ENCODE peak calls at places on chromosomes 11 and 22, in four cellular contexts. P is progenitor cell of endocrine pancreas, C is astrocyte of the spinal cord, U is osteocyte. X is an unnamed sample.

GRCh38 chr11:118636569-118637290 is 29.3 kb downstream of the PHLDB1 start:
- DNase-seq in P (no peak), C (no peak), U (no peak), X (no peak)

GRCh38 chr11:8928981-8929615 is 3.6 kb downstream of the C11orf16 start:
- DNase-seq in P (no peak), C (no peak), U (peak), X (no peak)

GRCh38 chr11:134783219-134783618 is 371.2 kb upstream of the B3GAT1 start:
- DNase-seq in P (no peak), C (no peak), U (no peak), X (no peak)

GRCh38 chr11:198236-198806 is 5.4 kb downstream of the SCGB1C1 start:
- DNase-seq in P (no peak), C (no peak), U (peak), X (no peak)

GRCh38 chr11:86106916-86107315 is 38.0 kb upstream of the PICALM start:
- DNase-seq in P (no peak), C (peak), U (no peak), X (no peak)

GRCh38 chr11:17221968-17222367 is 14.2 kb upstream of the PIK3C2A start:
- DNase-seq in P (no peak), C (peak), U (no peak), X (no peak)

GRCh38 chr11:109865558-109866186 is 227.5 kb upstream of the ZC3H12C start:
- DNase-seq in P (no peak), C (no peak), U (no peak), X (no peak)

GRCh38 chr11:48034926-48035876 is 54.8 kb downstream of the PTPRJ start:
- DNase-seq in P (no peak), C (no peak), U (no peak), X (no peak)

GRCh38 chr11:35619754-35620640 is 1.7 kb downstream of the FJX1 start:
- DNase-seq in P (peak), C (peak), U (peak), X (peak)

GRCh38 chr11:107482234-107482633 is 24.6 kb upstream of the CWF19L2 start:
- DNase-seq in P (no peak), C (no peak), U (no peak), X (no peak)

GRCh38 chr11:128759168-128759567 is 65.3 kb downstream of the FLI1 start:
- DNase-seq in P (no peak), C (no peak), U (no peak), X (no peak)

GRCh38 chr22:25475554-25476022 is 88.9 kb upstream of the GRK3 start:
- DNase-seq in P (no peak), C (peak), U (no peak), X (no peak)

GRCh38 chr11:118820412-118821357 is 29.7 kb upstream of the DDX6 start:
- DNase-seq in P (no peak), C (peak), U (no peak), X (no peak)

GRCh38 chr11:44110231-44110679 is 14.8 kb downstream of the EXT2 start:
- DNase-seq in P (peak), C (peak), U (no peak), X (peak)

GRCh38 chr11:60936467-60937143 is 12.3 kb downstream of the TMEM132A start:
- DNase-seq in P (no peak), C (no peak), U (no peak), X (no peak)

GRCh38 chr11:19954899-19955298 is 205.4 kb downstream of the DBX1 start:
- DNase-seq in P (no peak), C (no peak), U (no peak), X (no peak)

GRCh38 chr22:21690401-21690801 is 24.6 kb downstream of the PPIL2 start:
- DNase-seq in P (no peak), C (no peak), U (no peak), X (no peak)

GRCh38 chr11:86274503-86274902 is 27.5 kb upstream of the HIKESHI start:
- DNase-seq in P (no peak), C (no peak), U (no peak), X (no peak)

GRCh38 chr22:24417200-24417599 is 10.2 kb upstream of the ADORA2A start:
- DNase-seq in P (no peak), C (no peak), U (no peak), X (no peak)

GRCh38 chr22:41028841-41029240 is 63.6 kb upstream of the EP300 start:
- DNase-seq in P (no peak), C (peak), U (no peak), X (no peak)

GRCh38 chr11:119661226-119661625 is 67.8 kb downstream of the NECTIN1 start:
- DNase-seq in P (no peak), C (no peak), U (no peak), X (no peak)

GRCh38 chr11:101082813-101083212 is 46.8 kb downstream of the PGR start:
- DNase-seq in P (no peak), C (no peak), U (no peak), X (no peak)

GRCh38 chr11:87445002-87445401 is 407.3 kb downstream of the TMEM135 start:
- DNase-seq in P (no peak), C (peak), U (no peak), X (no peak)

GRCh38 chr22:48352086-48352911 is 1475.4 kb downstream of the BRD1 start:
- DNase-seq in P (no peak), C (no peak), U (no peak), X (no peak)

GRCh38 chr11:79417069-79417920 is 23.5 kb downstream of the TENM4 start:
- DNase-seq in P (no peak), C (no peak), U (no peak), X (no peak)

GRCh38 chr11:47369676-47370075 is 8.7 kb downstream of the SPI1 start:
- DNase-seq in P (no peak), C (no peak), U (no peak), X (no peak)

GRCh38 chr22:37843746-37844089 is 416 bp downstream of the ANKRD54 start:
- DNase-seq in P (peak), C (no peak), U (no peak), X (no peak)

GRCh38 chr11:128521697-128522062 is 65.7 kb downstream of the ETS1 start:
- DNase-seq in P (peak), C (peak), U (no peak), X (peak)

GRCh38 chr11:102534261-102534872 is 3.8 kb upstream of the MMP7 start:
- DNase-seq in P (no peak), C (no peak), U (no peak), X (no peak)
- TF ChIP-seq CTCF in P (no peak), C (peak), U (peak), X (no peak)

DNA sequence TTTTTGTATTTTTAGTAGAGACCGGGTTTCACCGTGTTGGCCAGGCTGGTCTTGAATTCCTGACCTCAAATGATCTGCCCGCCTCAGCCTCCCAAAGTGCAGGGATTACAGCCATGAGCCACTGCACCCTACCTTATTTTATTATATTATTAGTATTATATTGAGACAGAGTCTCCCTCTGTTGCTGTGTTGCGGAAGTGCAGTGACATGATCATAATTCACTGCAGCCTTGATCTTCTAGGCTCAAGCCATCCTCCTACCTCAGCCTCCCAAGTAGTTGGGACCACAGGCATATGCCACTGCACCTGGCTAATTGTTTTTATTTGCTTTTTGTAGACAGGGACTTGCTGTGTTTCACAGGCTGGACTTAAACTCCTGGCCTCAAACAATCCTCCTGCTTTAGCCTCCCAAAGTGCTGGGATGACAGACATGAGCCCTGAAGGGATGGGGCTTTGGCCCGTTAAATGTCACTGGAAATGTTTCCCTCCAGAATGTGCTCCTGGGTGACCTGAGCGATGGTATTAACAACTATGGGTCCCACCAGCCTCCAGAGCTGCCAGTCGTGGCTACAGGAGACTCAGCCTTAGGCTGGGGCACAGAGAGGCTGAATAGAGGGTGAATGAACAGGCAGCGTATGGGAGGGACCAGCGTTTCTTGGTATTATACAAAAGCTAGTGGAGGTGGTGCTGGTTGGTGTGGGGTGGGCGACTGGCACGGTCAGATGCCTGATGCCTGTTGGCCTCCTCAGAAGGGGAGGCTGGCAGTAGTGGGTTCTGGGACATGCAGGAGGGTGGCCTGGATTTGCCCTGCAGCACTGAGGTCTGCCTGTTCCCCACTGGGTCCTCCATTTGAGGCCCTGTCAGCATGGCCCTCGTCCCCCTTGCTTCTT is 7.3 kb downstream of the TANGO2 start:
- DNase-seq in P (no peak), C (no peak), U (no peak), X (no peak)
- TF ChIP-seq CTCF in P (peak), C (peak), U (peak), X (peak)

GRCh38 chr11:102967497-102967896 is 12.0 kb upstream of the MMP13 start:
- DNase-seq in P (no peak), C (no peak), U (no peak), X (no peak)
- TF ChIP-seq CTCF in P (no peak), C (no peak), U (no peak), X (no peak)

DNA sequence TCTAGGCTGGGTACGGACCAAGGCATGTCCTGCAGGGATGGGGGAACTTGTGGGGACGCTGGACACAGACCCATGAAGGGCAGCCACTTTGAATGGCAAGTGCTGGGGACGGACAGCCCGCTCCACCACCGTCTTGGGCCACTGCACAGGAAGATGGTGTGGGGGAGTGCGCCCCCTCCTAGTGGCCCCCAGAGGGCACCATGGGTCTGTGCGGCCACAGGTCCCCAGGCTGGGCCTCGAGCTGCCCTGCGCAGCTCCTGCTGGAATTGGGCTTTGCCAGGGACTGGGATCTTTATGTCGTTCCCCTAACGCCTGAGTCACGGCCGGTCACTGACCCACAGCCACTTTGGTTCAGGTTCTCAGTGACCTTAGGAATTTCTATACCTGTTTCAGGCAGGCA is 44.4 kb downstream of the NAT10 start:
- DNase-seq in P (no peak), C (no peak), U (no peak), X (peak)
- TF ChIP-seq CTCF in P (peak), C (peak), U (peak), X (peak)

DNA sequence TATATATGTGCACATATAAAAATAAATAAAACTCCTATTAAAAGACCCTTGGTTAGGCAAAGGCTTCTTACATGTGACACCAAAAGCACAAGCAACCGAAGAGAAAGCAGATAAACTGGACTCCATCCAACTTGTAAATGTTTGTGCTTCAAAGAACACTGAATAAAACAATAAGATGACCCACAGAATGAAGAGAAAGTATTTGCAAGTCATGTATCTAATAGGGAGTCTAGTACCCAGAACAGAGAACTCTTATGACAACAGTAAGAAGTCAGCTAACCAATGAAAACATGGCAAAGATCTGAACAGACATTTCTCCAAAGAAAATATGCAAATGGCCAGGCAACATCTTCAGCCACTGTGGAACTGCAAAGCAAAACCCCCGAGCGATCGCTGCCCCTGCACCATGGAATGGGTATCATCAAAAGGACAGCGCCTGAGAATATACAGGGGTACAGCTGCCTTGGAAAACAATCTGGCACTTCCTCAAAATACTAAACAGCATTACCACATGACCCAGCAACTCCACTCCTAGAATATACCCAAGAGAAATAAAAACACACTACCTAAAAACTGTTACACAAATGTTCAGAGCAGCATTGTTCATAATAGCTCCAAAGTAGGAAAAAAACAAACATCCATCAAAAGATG is 17.2 kb downstream of the BRD1 start:
- DNase-seq in P (no peak), C (peak), U (no peak), X (no peak)
- TF ChIP-seq CTCF in P (no peak), C (no peak), U (no peak), X (no peak)

DNA sequence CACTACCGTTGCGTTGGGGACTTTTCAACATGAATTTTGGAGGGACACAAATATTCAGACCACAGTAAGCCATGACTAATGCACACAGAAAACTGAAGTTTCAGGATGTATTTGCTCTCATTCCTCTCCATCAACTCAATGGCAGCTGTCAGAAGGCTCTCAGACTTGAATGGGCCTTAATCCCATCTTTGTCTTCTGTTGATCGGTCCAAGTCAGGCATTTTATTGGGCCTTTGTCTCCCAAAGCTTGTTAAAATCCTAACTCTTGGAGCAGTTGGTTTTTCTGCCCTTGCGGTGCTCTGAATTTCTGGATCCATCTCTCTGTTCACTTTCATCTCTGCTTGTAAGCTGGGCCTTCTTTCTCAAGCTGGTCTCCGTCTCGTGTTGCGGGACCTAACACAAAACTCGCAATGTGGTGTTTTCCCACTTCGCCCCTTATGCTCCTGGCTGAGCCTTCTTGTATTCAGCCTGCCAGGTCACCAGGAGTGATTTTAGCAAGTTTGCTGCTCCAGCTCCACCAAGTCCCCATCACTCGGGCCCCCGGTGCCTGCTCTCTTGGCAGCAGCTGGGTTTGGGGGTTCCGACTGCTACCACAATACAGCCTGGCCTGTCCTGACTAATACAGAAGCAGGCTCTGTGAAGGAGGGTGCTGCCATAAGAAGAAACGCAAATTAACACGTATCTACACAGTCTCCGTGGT is 27.0 kb downstream of the TSPAN32 start:
- DNase-seq in P (no peak), C (no peak), U (no peak), X (no peak)
- TF ChIP-seq CTCF in P (no peak), C (no peak), U (no peak), X (no peak)

GRCh38 chr11:46215208-46215931 is 62.1 kb upstream of the CREB3L1 start:
- DNase-seq in P (no peak), C (no peak), U (no peak), X (no peak)
- TF ChIP-seq CTCF in P (no peak), C (no peak), U (no peak), X (no peak)

GRCh38 chr11:14623036-14623435 is 20.6 kb upstream of the PDE3B start:
- DNase-seq in P (no peak), C (no peak), U (no peak), X (no peak)
- TF ChIP-seq CTCF in P (no peak), C (no peak), U (no peak), X (no peak)

DNA sequence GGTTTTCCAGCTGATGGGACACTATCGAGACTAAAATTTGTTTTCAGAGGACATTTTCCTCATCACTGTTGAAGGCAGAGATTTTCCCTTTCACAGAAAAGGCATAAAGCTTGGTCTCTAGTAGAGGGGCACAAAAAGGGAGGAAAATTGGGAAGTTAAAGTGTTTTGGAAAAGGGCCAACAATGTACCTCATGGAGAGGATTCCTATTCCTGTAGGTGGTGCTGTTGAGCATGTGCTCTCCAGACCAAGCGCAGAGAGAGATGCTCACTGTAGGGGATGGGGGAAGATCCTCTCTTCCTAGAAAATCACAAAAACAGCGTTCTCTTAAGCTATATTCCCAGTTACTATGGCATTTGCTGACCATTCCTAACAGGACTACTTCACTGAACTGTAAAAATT is 44.9 kb downstream of the OR4C46 start:
- DNase-seq in P (no peak), C (no peak), U (no peak), X (no peak)
- TF ChIP-seq CTCF in P (no peak), C (no peak), U (no peak), X (no peak)